ENCODE peak calls at places on chromosomes 12 and 14, in eight cellular contexts. One of them, this sample, is unnamed.

GRCh38 chr14:63982156-63982555 is 129.4 kb downstream of the SYNE2 start:
- DNase-seq in ovary: no peak
- DNase-seq in mucosa of descending colon: no peak
- DNase-seq in AG10803: no peak
- DNase-seq in omental fat pad: no peak
- DNase-seq in body of pancreas: no peak
- DNase-seq in neural crest cell: no peak
- DNase-seq in adrenal gland: no peak
- DNase-seq in this sample: no peak

GRCh38 chr14:56720703-56721426 is 89.4 kb downstream of the OTX2 start:
- DNase-seq in ovary: no peak
- DNase-seq in mucosa of descending colon: no peak
- DNase-seq in AG10803: no peak
- DNase-seq in omental fat pad: no peak
- DNase-seq in body of pancreas: no peak
- DNase-seq in neural crest cell: no peak
- DNase-seq in adrenal gland: no peak
- DNase-seq in this sample: no peak

GRCh38 chr12:44942714-44943113 is 66.6 kb upstream of the NELL2 start:
- DNase-seq in ovary: no peak
- DNase-seq in mucosa of descending colon: no peak
- DNase-seq in AG10803: no peak
- DNase-seq in omental fat pad: no peak
- DNase-seq in body of pancreas: no peak
- DNase-seq in neural crest cell: no peak
- DNase-seq in adrenal gland: no peak
- DNase-seq in this sample: no peak

GRCh38 chr12:115135800-115136211 is 451.8 kb upstream of the TBX3 start:
- DNase-seq in ovary: no peak
- DNase-seq in mucosa of descending colon: peak
- DNase-seq in AG10803: peak
- DNase-seq in omental fat pad: no peak
- DNase-seq in body of pancreas: peak
- DNase-seq in neural crest cell: no peak
- DNase-seq in adrenal gland: peak
- DNase-seq in this sample: no peak

GRCh38 chr12:66154776-66155175 is 15.0 kb downstream of the TMBIM4 start:
- DNase-seq in ovary: no peak
- DNase-seq in mucosa of descending colon: no peak
- DNase-seq in AG10803: no peak
- DNase-seq in omental fat pad: no peak
- DNase-seq in body of pancreas: no peak
- DNase-seq in neural crest cell: no peak
- DNase-seq in adrenal gland: no peak
- DNase-seq in this sample: no peak

GRCh38 chr12:12735301-12735700 is 18.1 kb downstream of the CDKN1B start:
- DNase-seq in ovary: no peak
- DNase-seq in mucosa of descending colon: no peak
- DNase-seq in AG10803: peak
- DNase-seq in omental fat pad: no peak
- DNase-seq in body of pancreas: no peak
- DNase-seq in neural crest cell: no peak
- DNase-seq in adrenal gland: no peak
- DNase-seq in this sample: no peak

GRCh38 chr12:92538970-92539749 is 163.6 kb upstream of the PLEKHG7 start:
- DNase-seq in ovary: no peak
- DNase-seq in mucosa of descending colon: no peak
- DNase-seq in AG10803: peak
- DNase-seq in omental fat pad: no peak
- DNase-seq in body of pancreas: peak
- DNase-seq in neural crest cell: no peak
- DNase-seq in adrenal gland: no peak
- DNase-seq in this sample: peak

GRCh38 chr12:52660934-52661333 is 8.9 kb upstream of the KRT2 start:
- DNase-seq in ovary: no peak
- DNase-seq in mucosa of descending colon: no peak
- DNase-seq in AG10803: no peak
- DNase-seq in omental fat pad: no peak
- DNase-seq in body of pancreas: no peak
- DNase-seq in neural crest cell: no peak
- DNase-seq in adrenal gland: no peak
- DNase-seq in this sample: no peak

GRCh38 chr14:36132826-36133225 is 43.7 kb downstream of the PTCSC3 start:
- DNase-seq in ovary: no peak
- DNase-seq in mucosa of descending colon: no peak
- DNase-seq in AG10803: no peak
- DNase-seq in omental fat pad: no peak
- DNase-seq in body of pancreas: no peak
- DNase-seq in neural crest cell: no peak
- DNase-seq in adrenal gland: no peak
- DNase-seq in this sample: no peak

GRCh38 chr12:41419151-41419893 is 231.2 kb downstream of the PDZRN4 start:
- DNase-seq in ovary: no peak
- DNase-seq in mucosa of descending colon: no peak
- DNase-seq in AG10803: no peak
- DNase-seq in omental fat pad: no peak
- DNase-seq in body of pancreas: no peak
- DNase-seq in neural crest cell: no peak
- DNase-seq in adrenal gland: no peak
- DNase-seq in this sample: no peak

GRCh38 chr12:64105026-64105425 is 117.1 kb downstream of the KICS2 start:
- DNase-seq in ovary: no peak
- DNase-seq in mucosa of descending colon: no peak
- DNase-seq in AG10803: no peak
- DNase-seq in omental fat pad: no peak
- DNase-seq in body of pancreas: no peak
- DNase-seq in neural crest cell: no peak
- DNase-seq in adrenal gland: no peak
- DNase-seq in this sample: no peak

GRCh38 chr12:69404851-69405365 is 45.4 kb downstream of the YEATS4 start:
- DNase-seq in ovary: no peak
- DNase-seq in mucosa of descending colon: no peak
- DNase-seq in AG10803: no peak
- DNase-seq in omental fat pad: no peak
- DNase-seq in body of pancreas: no peak
- DNase-seq in neural crest cell: no peak
- DNase-seq in adrenal gland: no peak
- DNase-seq in this sample: no peak

GRCh38 chr14:58882577-58883018 is 244.8 kb downstream of the DACT1 start:
- DNase-seq in ovary: no peak
- DNase-seq in mucosa of descending colon: no peak
- DNase-seq in AG10803: peak
- DNase-seq in omental fat pad: no peak
- DNase-seq in body of pancreas: no peak
- DNase-seq in neural crest cell: no peak
- DNase-seq in adrenal gland: no peak
- DNase-seq in this sample: no peak

GRCh38 chr12:29072631-29073030 is 76.4 kb upstream of the FAR2 start:
- DNase-seq in ovary: no peak
- DNase-seq in mucosa of descending colon: no peak
- DNase-seq in AG10803: no peak
- DNase-seq in omental fat pad: no peak
- DNase-seq in body of pancreas: no peak
- DNase-seq in neural crest cell: no peak
- DNase-seq in adrenal gland: no peak
- DNase-seq in this sample: no peak

GRCh38 chr12:117685115-117685926 is 283.5 kb downstream of the KSR2 start:
- DNase-seq in ovary: no peak
- DNase-seq in mucosa of descending colon: peak
- DNase-seq in AG10803: peak
- DNase-seq in omental fat pad: no peak
- DNase-seq in body of pancreas: peak
- DNase-seq in neural crest cell: no peak
- DNase-seq in adrenal gland: peak
- DNase-seq in this sample: no peak

GRCh38 chr14:37550511-37550910 is 44.5 kb downstream of the FOXA1 start:
- DNase-seq in ovary: no peak
- DNase-seq in mucosa of descending colon: no peak
- DNase-seq in AG10803: peak
- DNase-seq in omental fat pad: no peak
- DNase-seq in body of pancreas: no peak
- DNase-seq in neural crest cell: no peak
- DNase-seq in adrenal gland: no peak
- DNase-seq in this sample: no peak

GRCh38 chr14:25411933-25412757 is 362.2 kb upstream of the STXBP6 start:
- DNase-seq in ovary: no peak
- DNase-seq in mucosa of descending colon: no peak
- DNase-seq in AG10803: peak
- DNase-seq in omental fat pad: no peak
- DNase-seq in body of pancreas: no peak
- DNase-seq in neural crest cell: peak
- DNase-seq in adrenal gland: no peak
- DNase-seq in this sample: no peak

GRCh38 chr14:91315844-91316267 is 71.4 kb upstream of the GPR68 start:
- DNase-seq in ovary: no peak
- DNase-seq in mucosa of descending colon: peak
- DNase-seq in AG10803: no peak
- DNase-seq in omental fat pad: no peak
- DNase-seq in body of pancreas: no peak
- DNase-seq in neural crest cell: no peak
- DNase-seq in adrenal gland: no peak
- DNase-seq in this sample: peak

GRCh38 chr12:77754086-77754485 is 76.6 kb upstream of the NAV3 start:
- DNase-seq in ovary: no peak
- DNase-seq in mucosa of descending colon: no peak
- DNase-seq in AG10803: no peak
- DNase-seq in omental fat pad: no peak
- DNase-seq in body of pancreas: no peak
- DNase-seq in neural crest cell: no peak
- DNase-seq in adrenal gland: no peak
- DNase-seq in this sample: no peak

GRCh38 chr14:69101331-69101826 is 51.5 kb downstream of the DCAF5 start:
- DNase-seq in ovary: no peak
- DNase-seq in mucosa of descending colon: no peak
- DNase-seq in AG10803: peak
- DNase-seq in omental fat pad: no peak
- DNase-seq in body of pancreas: peak
- DNase-seq in neural crest cell: no peak
- DNase-seq in adrenal gland: peak
- DNase-seq in this sample: peak
- TF ChIP-seq CTCF in ovary: peak
- TF ChIP-seq CTCF in mucosa of descending colon: peak
- TF ChIP-seq CTCF in AG10803: peak
- TF ChIP-seq CTCF in omental fat pad: no peak
- TF ChIP-seq CTCF in body of pancreas: no peak
- TF ChIP-seq CTCF in neural crest cell: peak
- TF ChIP-seq CTCF in adrenal gland: peak
- TF ChIP-seq CTCF in this sample: peak

GRCh38 chr12:109130755-109131521 is 14.6 kb downstream of the ACACB start:
- DNase-seq in ovary: no peak
- DNase-seq in mucosa of descending colon: no peak
- DNase-seq in AG10803: no peak
- DNase-seq in omental fat pad: no peak
- DNase-seq in body of pancreas: peak
- DNase-seq in neural crest cell: no peak
- DNase-seq in adrenal gland: peak
- DNase-seq in this sample: no peak

GRCh38 chr12:109130297-109130696 is 13.9 kb downstream of the ACACB start:
- DNase-seq in ovary: no peak
- DNase-seq in mucosa of descending colon: no peak
- DNase-seq in AG10803: no peak
- DNase-seq in omental fat pad: no peak
- DNase-seq in body of pancreas: no peak
- DNase-seq in neural crest cell: no peak
- DNase-seq in adrenal gland: no peak
- DNase-seq in this sample: no peak

GRCh38 chr12:109131522-109132050 is 15.2 kb downstream of the ACACB start:
- DNase-seq in ovary: no peak
- DNase-seq in mucosa of descending colon: no peak
- DNase-seq in AG10803: peak
- DNase-seq in omental fat pad: no peak
- DNase-seq in body of pancreas: peak
- DNase-seq in neural crest cell: no peak
- DNase-seq in adrenal gland: peak
- DNase-seq in this sample: no peak

GRCh38 chr12:109137055-109137454 is 20.7 kb downstream of the ACACB start:
- DNase-seq in ovary: no peak
- DNase-seq in mucosa of descending colon: no peak
- DNase-seq in AG10803: no peak
- DNase-seq in omental fat pad: no peak
- DNase-seq in body of pancreas: no peak
- DNase-seq in neural crest cell: no peak
- DNase-seq in adrenal gland: no peak
- DNase-seq in this sample: no peak

GRCh38 chr12:109134186-109134917 is 18.0 kb downstream of the ACACB start:
- DNase-seq in ovary: peak
- DNase-seq in mucosa of descending colon: no peak
- DNase-seq in AG10803: peak
- DNase-seq in omental fat pad: no peak
- DNase-seq in body of pancreas: peak
- DNase-seq in neural crest cell: peak
- DNase-seq in adrenal gland: peak
- DNase-seq in this sample: no peak
- TF ChIP-seq CTCF in ovary: no peak
- TF ChIP-seq CTCF in mucosa of descending colon: no peak
- TF ChIP-seq CTCF in AG10803: peak
- TF ChIP-seq CTCF in omental fat pad: no peak
- TF ChIP-seq CTCF in body of pancreas: peak
- TF ChIP-seq CTCF in neural crest cell: peak
- TF ChIP-seq CTCF in adrenal gland: peak
- TF ChIP-seq CTCF in this sample: peak

DNA sequence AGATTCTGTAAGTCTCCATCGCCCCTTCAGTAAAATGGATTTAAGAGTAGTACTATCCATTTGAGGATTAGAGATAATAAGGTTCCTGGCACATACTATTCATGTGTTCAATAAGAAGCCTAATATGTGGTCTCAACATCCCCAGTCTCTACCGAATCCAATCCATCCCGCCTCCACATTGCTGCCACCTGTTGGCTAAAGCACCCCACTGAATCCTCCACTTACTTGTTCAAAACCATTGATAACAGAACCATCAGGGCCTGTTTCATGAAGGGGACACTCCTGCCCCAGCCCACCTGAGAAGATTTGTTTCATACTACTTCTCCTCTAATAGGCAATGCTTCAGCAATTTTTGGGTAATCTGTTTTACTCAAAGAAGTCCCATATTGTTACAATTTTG is 147.5 kb downstream of the SLC2A13 start:
- DNase-seq in ovary: no peak
- DNase-seq in mucosa of descending colon: no peak
- DNase-seq in AG10803: no peak
- DNase-seq in omental fat pad: no peak
- DNase-seq in body of pancreas: no peak
- DNase-seq in neural crest cell: no peak
- DNase-seq in adrenal gland: no peak
- DNase-seq in this sample: peak
- TF ChIP-seq CTCF in ovary: no peak
- TF ChIP-seq CTCF in mucosa of descending colon: no peak
- TF ChIP-seq CTCF in AG10803: peak
- TF ChIP-seq CTCF in omental fat pad: no peak
- TF ChIP-seq CTCF in body of pancreas: no peak
- TF ChIP-seq CTCF in neural crest cell: no peak
- TF ChIP-seq CTCF in adrenal gland: no peak
- TF ChIP-seq CTCF in this sample: no peak

DNA sequence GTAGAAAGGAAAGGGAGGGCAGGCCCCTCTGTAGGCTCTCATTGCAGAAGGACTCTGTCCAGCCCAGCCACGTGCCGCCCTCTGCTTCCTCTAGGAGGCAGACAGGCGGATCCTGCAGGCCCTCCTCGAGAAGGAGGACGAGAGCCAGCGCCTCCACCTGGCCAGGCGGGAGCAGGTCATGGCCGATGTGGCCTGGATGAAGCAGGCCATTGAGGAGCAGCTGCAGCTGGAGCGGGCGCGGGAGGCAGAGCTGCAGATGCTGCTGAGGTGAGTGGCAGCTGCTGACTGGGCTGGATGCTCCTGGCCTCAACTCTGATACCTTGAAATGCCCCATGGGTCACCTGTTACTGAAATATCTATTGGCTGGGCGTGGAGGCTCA is 10.9 kb downstream of the TCHP start:
- DNase-seq in ovary: no peak
- DNase-seq in mucosa of descending colon: peak
- DNase-seq in AG10803: peak
- DNase-seq in omental fat pad: no peak
- DNase-seq in body of pancreas: no peak
- DNase-seq in neural crest cell: peak
- DNase-seq in adrenal gland: no peak
- DNase-seq in this sample: peak
- TF ChIP-seq CTCF in ovary: no peak
- TF ChIP-seq CTCF in mucosa of descending colon: no peak
- TF ChIP-seq CTCF in AG10803: peak
- TF ChIP-seq CTCF in omental fat pad: no peak
- TF ChIP-seq CTCF in body of pancreas: no peak
- TF ChIP-seq CTCF in neural crest cell: peak
- TF ChIP-seq CTCF in adrenal gland: no peak
- TF ChIP-seq CTCF in this sample: peak

This sample was measured in activated CD8-positive, alpha-beta T cell treated with anti-CD3 and anti-CD28 coated beads for 36 hours.